ENCODE peak calls at places on chromosomes 12 and 14, in five cellular contexts. W is SW480; X is left ventricle myocardium inferior; M is neuronal stem cell; R is activated CD8-positive, alpha-beta T cell treated with anti-CD3 and anti-CD28 coated beads, Interleukin-2, amount 10 ng/mL, durations not matched to agents 7 days and 5 days. V is an unnamed sample.
A peak's percentile ranks its signal among the peaks of the same experiment; 100 is the strongest.

GRCh38 chr14:100546051-100546443 is 41.2 kb downstream of the BEGAIN start:
- DNase-seq in W (no peak), X (peak; percentile 35), M (no peak), R (no peak), V (no peak)

GRCh38 chr12:67155863-67156262 is 113.3 kb upstream of the CAND1 start:
- DNase-seq in W (no peak), X (no peak), M (no peak), R (no peak), V (no peak)

GRCh38 chr12:59031313-59031712 is 111.0 kb upstream of the LRIG3 start:
- DNase-seq in W (no peak), X (no peak), M (no peak), R (no peak), V (no peak)

GRCh38 chr14:20624495-20625070 is 16.9 kb downstream of the OR6S1 start:
- DNase-seq in W (peak; percentile 17), X (peak; percentile 46), M (no peak), R (peak; percentile 68), V (no peak)

GRCh38 chr12:105330938-105331804 is 680 bp downstream of the C12orf75 start:
- DNase-seq in W (peak; percentile 28), X (no peak), M (no peak), R (peak; percentile 64), V (no peak)

GRCh38 chr12:90816353-90817089 is 138.5 kb downstream of the CCER1 start:
- DNase-seq in W (no peak), X (no peak), M (no peak), R (no peak), V (no peak)

GRCh38 chr12:52182456-52182855 is 9.4 kb downstream of the KRT80 start:
- DNase-seq in W (no peak), X (no peak), M (no peak), R (no peak), V (no peak)

GRCh38 chr12:63103489-63104131 is 47.4 kb downstream of the AVPR1A start:
- DNase-seq in W (peak; percentile 18), X (no peak), M (no peak), R (peak; percentile 22), V (peak; percentile 19)

GRCh38 chr12:120737557-120738251 is 12.1 kb downstream of the ACADS start:
- DNase-seq in W (no peak), X (no peak), M (no peak), R (no peak), V (no peak)

GRCh38 chr14:77105554-77105953 is 7.5 kb downstream of the CIPC start:
- DNase-seq in W (no peak), X (no peak), M (no peak), R (no peak), V (no peak)

GRCh38 chr12:31859232-31859977 is 99.8 kb upstream of the RESF1 start:
- DNase-seq in W (no peak), X (no peak), M (no peak), R (no peak), V (no peak)

GRCh38 chr12:67677166-67677565 is 28.6 kb downstream of the DYRK2 start:
- DNase-seq in W (no peak), X (no peak), M (no peak), R (no peak), V (no peak)

GRCh38 chr14:75427482-75428229 is at the start of gene JDP2:
- DNase-seq in W (peak; percentile 80), X (peak; percentile 97), M (peak; percentile 71), R (peak; percentile 58), V (no peak)

GRCh38 chr14:76138758-76139723 is 12.7 kb upstream of the GPATCH2L start:
- DNase-seq in W (no peak), X (no peak), M (peak; percentile 80), R (no peak), V (no peak)

GRCh38 chr12:113837059-113837458 is 129.1 kb downstream of the RBM19 start:
- DNase-seq in W (no peak), X (no peak), M (no peak), R (no peak), V (no peak)

GRCh38 chr12:118536306-118536900 is 160.0 kb downstream of the SUDS3 start:
- DNase-seq in W (no peak), X (no peak), M (no peak), R (no peak), V (no peak)

GRCh38 chr14:65277027-65277426 is 135.5 kb upstream of the FUT8 start:
- DNase-seq in W (no peak), X (no peak), M (no peak), R (no peak), V (no peak)

GRCh38 chr14:38184132-38184531 is 23.6 kb upstream of the SSTR1 start:
- DNase-seq in W (no peak), X (no peak), M (no peak), R (no peak), V (no peak)

GRCh38 chr12:95304673-95305198 is 87.1 kb downstream of the VEZT start:
- DNase-seq in W (no peak), X (no peak), M (no peak), R (no peak), V (no peak)

GRCh38 chr14:68020999-68021663 is 201.6 kb downstream of the RAD51B start:
- DNase-seq in W (no peak), X (no peak), M (no peak), R (no peak), V (no peak)

GRCh38 chr14:78253986-78254385 is 83.8 kb downstream of the NRXN3 start:
- DNase-seq in W (peak; percentile 82), X (no peak), M (no peak), R (no peak), V (no peak)

GRCh38 chr14:61438860-61439765 is 117.7 kb downstream of the PRKCH start:
- DNase-seq in W (peak; percentile 60), X (peak; percentile 25), M (peak; percentile 12), R (peak; percentile 68), V (no peak)

GRCh38 chr12:40063424-40063823 is 42.5 kb downstream of the SLC2A13 start:
- DNase-seq in W (no peak), X (no peak), M (no peak), R (no peak), V (no peak)

GRCh38 chr14:73833024-73833423 is 18.6 kb upstream of the PTGR2 start:
- DNase-seq in W (no peak), X (no peak), M (no peak), R (no peak), V (no peak)

V was measured in Jurkat, Clone E6-1.